ENCODE peak calls at places on chromosomes 6 and 20, in eight cellular contexts. U is neural crest cell; V is brain microvascular endothelial cell; L is stimulated activated CD4-positive, alpha-beta T cell treated with anti-CD3 and anti-CD28 coated beads, Interleukin-2, amount 100 ng/mL, for 4 hours; H is activated CD4-positive, alpha-beta T cell treated with anti-CD3 and anti-CD28 coated beads for 4 hours; C is esophagus squamous epithelium; Y is NCI-H774; R is fibroblast of the aortic adventitia. E is an unnamed sample.

GRCh38 chr6:40371621-40372020 is 215.5 kb downstream of the LRFN2 start:
- DNase-seq in H (no peak), Y (no peak), V (no peak), L (no peak), U (no peak), C (no peak), R (no peak), E (no peak)

GRCh38 chr6:38413097-38413800 is 226.5 kb downstream of the BTBD9 start:
- DNase-seq in U (no peak), C (no peak), R (no peak), Y (no peak), L (no peak), H (no peak), V (no peak), E (no peak)

GRCh38 chr20:7038029-7038428 is 270.5 kb downstream of the BMP2 start:
- DNase-seq in V (no peak), R (peak), C (no peak), Y (no peak), U (no peak), H (no peak), L (no peak), E (no peak)

GRCh38 chr6:25660512-25660911 is 8.5 kb downstream of the SCGN start:
- DNase-seq in Y (peak), V (peak), U (no peak), L (no peak), C (no peak), H (no peak), R (no peak), E (peak)

GRCh38 chr6:135922170-135922569 is 70.7 kb downstream of the PDE7B start:
- DNase-seq in R (peak), H (no peak), Y (no peak), U (no peak), L (no peak), V (peak), C (no peak), E (no peak)

GRCh38 chr6:22095886-22096285 is 200.9 kb downstream of the PRL start:
- DNase-seq in L (no peak), V (no peak), C (no peak), U (no peak), R (peak), Y (no peak), H (no peak), E (no peak)

GRCh38 chr20:10523438-10523837 is 88.3 kb downstream of the SLX4IP start:
- DNase-seq in C (no peak), Y (no peak), R (no peak), U (no peak), L (no peak), V (no peak), H (no peak), E (no peak)

GRCh38 chr6:150698421-150698820 is 98.7 kb downstream of the PLEKHG1 start:
- DNase-seq in H (no peak), Y (no peak), R (no peak), U (no peak), C (no peak), V (no peak), L (no peak), E (no peak)

GRCh38 chr6:42212442-42212841 is 5.2 kb downstream of the MRPS10 start:
- DNase-seq in L (no peak), U (no peak), R (no peak), C (no peak), H (no peak), V (no peak), Y (no peak), E (no peak)

GRCh38 chr20:60589624-60590023 is 631.4 kb downstream of the CDH26 start:
- DNase-seq in R (no peak), Y (no peak), L (no peak), C (no peak), U (peak), V (no peak), H (no peak), E (no peak)

GRCh38 chr20:38212806-38213606 is 47.5 kb downstream of the KIAA1755 start:
- DNase-seq in Y (no peak), L (no peak), V (no peak), H (no peak), C (no peak), U (no peak), R (no peak), E (no peak)

GRCh38 chr20:38278150-38278549 is 17.6 kb upstream of the KIAA1755 start:
- DNase-seq in R (no peak), L (no peak), Y (no peak), U (peak), V (peak), H (no peak), C (no peak), E (no peak)

GRCh38 chr6:44177691-44178423 is 19.2 kb downstream of the CAPN11 start:
- DNase-seq in V (peak), Y (no peak), L (no peak), U (no peak), R (peak), C (peak), H (no peak), E (no peak)

GRCh38 chr6:132368916-132369481 is 32.3 kb downstream of the MOXD1 start:
- DNase-seq in L (no peak), C (no peak), R (no peak), V (no peak), Y (no peak), U (no peak), H (no peak), E (no peak)

GRCh38 chr6:5624256-5624655 is 362.9 kb downstream of the FARS2 start:
- DNase-seq in Y (no peak), H (no peak), V (no peak), L (no peak), C (no peak), R (no peak), U (no peak), E (no peak)

GRCh38 chr20:32155017-32155965 is 45.8 kb downstream of the TM9SF4 start:
- DNase-seq in L (peak), C (peak), U (peak), Y (peak), H (peak), V (peak), R (peak), E (peak)

GRCh38 chr6:151425561-151425960 is 26.4 kb downstream of the RMND1 start:
- DNase-seq in C (no peak), H (no peak), V (no peak), R (no peak), L (no peak), U (no peak), Y (no peak), E (no peak)

GRCh38 chr6:36066817-36067216 is 39.2 kb downstream of the MAPK14 start:
- DNase-seq in Y (no peak), C (no peak), R (no peak), L (no peak), H (no peak), U (no peak), V (no peak), E (no peak)

GRCh38 chr6:43386492-43386891 is 17.0 kb upstream of the ZNF318 start:
- DNase-seq in Y (no peak), V (no peak), R (peak), L (no peak), U (no peak), H (no peak), C (no peak), E (no peak)

GRCh38 chr6:66896415-66896814 is 1189.4 kb upstream of the EYS start:
- DNase-seq in L (no peak), U (no peak), H (no peak), R (no peak), C (no peak), V (no peak), Y (no peak), E (no peak)

GRCh38 chr20:45248609-45249008 is 5.8 kb downstream of the SLPI start:
- DNase-seq in V (no peak), C (no peak), U (no peak), R (no peak), H (no peak), L (no peak), Y (no peak), E (no peak)